ENCODE peak calls at places on chromosomes 13 and 19, in six cellular contexts. One of them, this sample, is unnamed. For H3K36me3 and H3K9me3, the result is how much of the 10 kb centered on the place peaks cover.

GRCh38 chr19:4633140-4633967 is 6.0 kb upstream of the TNFAIP8L1 start:
- DNase-seq in effector memory CD4-positive, alpha-beta T cell: no peak
- DNase-seq in GM23248: peak
- DNase-seq in fibroblast of lung: peak
- DNase-seq in IMR-90: peak
- DNase-seq in uterus: no peak
- DNase-seq in this sample: peak

GRCh38 chr13:109945206-109945960 is 159.0 kb upstream of the IRS2 start:
- DNase-seq in effector memory CD4-positive, alpha-beta T cell: no peak
- DNase-seq in GM23248: peak
- DNase-seq in fibroblast of lung: peak
- DNase-seq in IMR-90: peak
- DNase-seq in uterus: no peak
- DNase-seq in this sample: peak

GRCh38 chr19:23071087-23071511 is 45.7 kb upstream of the ZNF730 start:
- DNase-seq in effector memory CD4-positive, alpha-beta T cell: no peak
- DNase-seq in GM23248: peak
- DNase-seq in fibroblast of lung: peak
- DNase-seq in IMR-90: peak
- DNase-seq in uterus: no peak
- DNase-seq in this sample: peak

GRCh38 chr19:51246153-51246552 is 4.7 kb upstream of the SIGLECL1 start:
- DNase-seq in effector memory CD4-positive, alpha-beta T cell: no peak
- DNase-seq in GM23248: no peak
- DNase-seq in fibroblast of lung: no peak
- DNase-seq in IMR-90: peak
- DNase-seq in uterus: no peak
- DNase-seq in this sample: no peak

GRCh38 chr19:18013621-18014111 is 5.7 kb downstream of the ARRDC2 start:
- DNase-seq in effector memory CD4-positive, alpha-beta T cell: no peak
- DNase-seq in GM23248: no peak
- DNase-seq in fibroblast of lung: no peak
- DNase-seq in IMR-90: no peak
- DNase-seq in uterus: no peak
- DNase-seq in this sample: no peak

GRCh38 chr13:67964091-67964490 is 734.0 kb upstream of the PCDH9 start:
- DNase-seq in effector memory CD4-positive, alpha-beta T cell: no peak
- DNase-seq in GM23248: no peak
- DNase-seq in fibroblast of lung: no peak
- DNase-seq in IMR-90: no peak
- DNase-seq in uterus: no peak
- DNase-seq in this sample: no peak

GRCh38 chr19:6459356-6460098 is at the start of gene SLC25A23:
- DNase-seq in effector memory CD4-positive, alpha-beta T cell: peak
- DNase-seq in GM23248: peak
- DNase-seq in fibroblast of lung: peak
- DNase-seq in IMR-90: peak
- DNase-seq in uterus: peak
- DNase-seq in this sample: peak

GRCh38 chr13:38265135-38265497 is 84.5 kb upstream of the UFM1 start:
- DNase-seq in effector memory CD4-positive, alpha-beta T cell: no peak
- DNase-seq in GM23248: no peak
- DNase-seq in fibroblast of lung: no peak
- DNase-seq in IMR-90: no peak
- DNase-seq in uterus: no peak
- DNase-seq in this sample: no peak

GRCh38 chr13:36192166-36192565 is 22.2 kb downstream of the SOHLH2 start:
- DNase-seq in effector memory CD4-positive, alpha-beta T cell: no peak
- DNase-seq in GM23248: peak
- DNase-seq in fibroblast of lung: no peak
- DNase-seq in IMR-90: no peak
- DNase-seq in uterus: no peak
- DNase-seq in this sample: no peak

GRCh38 chr13:98954313-98954712 is 23.6 kb downstream of the DOCK9 start:
- DNase-seq in effector memory CD4-positive, alpha-beta T cell: no peak
- DNase-seq in GM23248: no peak
- DNase-seq in fibroblast of lung: no peak
- DNase-seq in IMR-90: no peak
- DNase-seq in uterus: no peak
- DNase-seq in this sample: no peak

GRCh38 chr13:48138270-48138669 is 43.4 kb upstream of the MED4 start:
- DNase-seq in effector memory CD4-positive, alpha-beta T cell: no peak
- DNase-seq in GM23248: no peak
- DNase-seq in fibroblast of lung: no peak
- DNase-seq in IMR-90: no peak
- DNase-seq in uterus: no peak
- DNase-seq in this sample: no peak

GRCh38 chr19:2602391-2603181 is 99.9 kb downstream of the GNG7 start:
- DNase-seq in effector memory CD4-positive, alpha-beta T cell: no peak
- DNase-seq in GM23248: peak
- DNase-seq in fibroblast of lung: peak
- DNase-seq in IMR-90: peak
- DNase-seq in uterus: peak
- DNase-seq in this sample: peak

GRCh38 chr19:3123956-3124355 is 11.9 kb upstream of the GNA15 start:
- DNase-seq in effector memory CD4-positive, alpha-beta T cell: no peak
- DNase-seq in GM23248: no peak
- DNase-seq in fibroblast of lung: no peak
- DNase-seq in IMR-90: no peak
- DNase-seq in uterus: no peak
- DNase-seq in this sample: no peak

GRCh38 chr19:46493236-46494114 is 2.2 kb downstream of the PNMA8B start:
- DNase-seq in effector memory CD4-positive, alpha-beta T cell: no peak
- DNase-seq in GM23248: peak
- DNase-seq in fibroblast of lung: no peak
- DNase-seq in IMR-90: no peak
- DNase-seq in uterus: no peak
- DNase-seq in this sample: no peak

GRCh38 chr13:22169473-22169872 is 498.6 kb downstream of the FGF9 start:
- DNase-seq in effector memory CD4-positive, alpha-beta T cell: no peak
- DNase-seq in GM23248: no peak
- DNase-seq in fibroblast of lung: no peak
- DNase-seq in IMR-90: no peak
- DNase-seq in uterus: no peak
- DNase-seq in this sample: no peak

GRCh38 chr19:31334101-31334848 is 15.0 kb downstream of the TSHZ3 start:
- DNase-seq in effector memory CD4-positive, alpha-beta T cell: no peak
- DNase-seq in GM23248: peak
- DNase-seq in fibroblast of lung: no peak
- DNase-seq in IMR-90: peak
- DNase-seq in uterus: peak
- DNase-seq in this sample: no peak

GRCh38 chr13:45713106-45713690 is 11.1 kb downstream of the CBY2 start:
- DNase-seq in effector memory CD4-positive, alpha-beta T cell: no peak
- DNase-seq in GM23248: no peak
- DNase-seq in fibroblast of lung: no peak
- DNase-seq in IMR-90: no peak
- DNase-seq in uterus: no peak
- DNase-seq in this sample: no peak

DNA sequence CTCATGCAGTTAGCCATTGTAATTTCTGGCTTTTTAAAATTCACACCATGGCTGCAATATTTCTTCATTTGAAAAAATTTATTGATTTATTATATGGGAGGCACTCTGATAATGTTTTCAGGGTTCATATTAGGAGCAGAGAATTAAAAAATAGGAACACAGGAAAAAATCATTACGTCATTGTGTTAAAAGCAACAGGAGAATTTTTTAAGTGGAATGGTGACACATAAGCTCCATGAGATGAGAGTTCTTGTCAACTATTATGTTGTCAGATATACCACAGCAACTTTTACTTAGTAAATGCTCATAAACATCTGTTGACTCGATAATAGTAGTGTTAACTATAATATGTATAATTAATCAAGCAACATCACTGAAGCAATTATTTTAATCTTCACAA is 400.1 kb downstream of the TDRD3 start:
- DNase-seq in effector memory CD4-positive, alpha-beta T cell: no peak
- DNase-seq in GM23248: no peak
- DNase-seq in fibroblast of lung: no peak
- DNase-seq in IMR-90: no peak
- DNase-seq in uterus: no peak
- DNase-seq in this sample: no peak
- H3K4me3 ChIP-seq in effector memory CD4-positive, alpha-beta T cell: no peak
- H3K4me3 ChIP-seq in GM23248: no peak
- H3K4me3 ChIP-seq in fibroblast of lung: no peak
- H3K4me3 ChIP-seq in IMR-90: no peak
- H3K4me3 ChIP-seq in uterus: no peak
- H3K4me3 ChIP-seq in this sample: no peak

GRCh38 chr19:40013991-40014390 is 17.1 kb downstream of the ZNF546 start:
- DNase-seq in effector memory CD4-positive, alpha-beta T cell: no peak
- DNase-seq in GM23248: no peak
- DNase-seq in fibroblast of lung: no peak
- DNase-seq in IMR-90: no peak
- DNase-seq in uterus: no peak
- DNase-seq in this sample: no peak

GRCh38 chr19:40005670-40006272 is 8.9 kb downstream of the ZNF546 start:
- DNase-seq in effector memory CD4-positive, alpha-beta T cell: no peak
- DNase-seq in GM23248: no peak
- DNase-seq in fibroblast of lung: no peak
- DNase-seq in IMR-90: no peak
- DNase-seq in uterus: no peak
- DNase-seq in this sample: no peak

GRCh38 chr19:40006273-40006691 is 9.4 kb downstream of the ZNF546 start:
- DNase-seq in effector memory CD4-positive, alpha-beta T cell: no peak
- DNase-seq in GM23248: peak
- DNase-seq in fibroblast of lung: peak
- DNase-seq in IMR-90: peak
- DNase-seq in uterus: no peak
- DNase-seq in this sample: peak

DNA sequence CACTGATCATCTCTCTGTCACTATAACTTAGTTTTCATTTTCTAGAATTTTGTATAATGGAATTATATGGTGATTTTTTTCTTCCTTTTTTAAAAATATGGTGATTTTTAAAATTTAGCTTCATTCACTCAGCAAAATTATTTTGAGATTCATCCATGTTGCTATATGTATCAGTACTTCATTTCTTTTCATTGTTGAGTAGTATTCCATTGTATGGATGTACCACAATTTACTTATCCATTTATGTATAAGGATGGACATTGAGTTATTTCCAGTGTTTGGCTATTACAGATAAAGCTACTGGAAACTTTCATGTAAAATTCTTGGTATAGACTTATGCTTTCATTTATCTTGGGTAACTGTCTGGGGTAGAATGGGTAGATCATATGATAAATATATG is 12.8 kb downstream of the ZNF546 start:
- DNase-seq in effector memory CD4-positive, alpha-beta T cell: no peak
- DNase-seq in GM23248: no peak
- DNase-seq in fibroblast of lung: no peak
- DNase-seq in IMR-90: no peak
- DNase-seq in uterus: no peak
- DNase-seq in this sample: no peak
- H3K36me3 ChIP-seq in effector memory CD4-positive, alpha-beta T cell: under half
- H3K36me3 ChIP-seq in GM23248: under half
- H3K36me3 ChIP-seq in fibroblast of lung: under half
- H3K36me3 ChIP-seq in IMR-90: under half
- H3K36me3 ChIP-seq in uterus: under half
- H3K36me3 ChIP-seq in this sample: half or more

GRCh38 chr19:11978492-11979100 is 13.8 kb downstream of the ZNF763 start:
- DNase-seq in effector memory CD4-positive, alpha-beta T cell: no peak
- DNase-seq in GM23248: no peak
- DNase-seq in fibroblast of lung: no peak
- DNase-seq in IMR-90: no peak
- DNase-seq in uterus: no peak
- DNase-seq in this sample: no peak

GRCh38 chr19:11982526-11982925 is 17.7 kb downstream of the ZNF763 start:
- DNase-seq in effector memory CD4-positive, alpha-beta T cell: no peak
- DNase-seq in GM23248: peak
- DNase-seq in fibroblast of lung: no peak
- DNase-seq in IMR-90: no peak
- DNase-seq in uterus: no peak
- DNase-seq in this sample: peak

GRCh38 chr19:11984986-11985385 is 20.1 kb downstream of the ZNF763 start:
- DNase-seq in effector memory CD4-positive, alpha-beta T cell: no peak
- DNase-seq in GM23248: no peak
- DNase-seq in fibroblast of lung: no peak
- DNase-seq in IMR-90: no peak
- DNase-seq in uterus: no peak
- DNase-seq in this sample: no peak

DNA sequence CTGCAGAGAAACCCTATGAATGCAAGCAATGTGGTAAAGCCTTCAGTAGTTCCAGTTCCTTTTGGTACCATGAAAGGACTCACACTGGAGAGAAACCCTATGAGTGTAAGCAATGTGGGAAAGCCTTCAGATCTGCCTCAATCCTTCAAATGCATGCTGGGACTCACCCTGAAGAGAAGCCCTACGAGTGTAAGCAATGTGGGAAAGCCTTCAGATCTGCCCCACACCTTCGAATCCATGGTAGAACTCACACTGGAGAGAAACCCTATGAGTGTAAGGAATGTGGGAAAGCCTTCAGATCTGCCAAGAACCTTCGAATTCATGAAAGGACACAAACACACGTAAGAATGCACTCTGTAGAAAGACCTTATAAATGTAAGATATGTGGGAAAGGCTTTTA is 14.7 kb downstream of the ZNF763 start:
- DNase-seq in effector memory CD4-positive, alpha-beta T cell: no peak
- DNase-seq in GM23248: no peak
- DNase-seq in fibroblast of lung: no peak
- DNase-seq in IMR-90: no peak
- DNase-seq in uterus: no peak
- DNase-seq in this sample: no peak
- H3K9me3 ChIP-seq in effector memory CD4-positive, alpha-beta T cell: under half
- H3K9me3 ChIP-seq in GM23248: under half
- H3K9me3 ChIP-seq in fibroblast of lung: under half
- H3K9me3 ChIP-seq in IMR-90: half or more
- H3K9me3 ChIP-seq in uterus: half or more
- H3K9me3 ChIP-seq in this sample: half or more

GRCh38 chr19:1383014-1383310 is 745 bp upstream of the NDUFS7 start:
- DNase-seq in effector memory CD4-positive, alpha-beta T cell: no peak
- DNase-seq in GM23248: no peak
- DNase-seq in fibroblast of lung: no peak
- DNase-seq in IMR-90: no peak
- DNase-seq in uterus: no peak
- DNase-seq in this sample: no peak
- H3K4me3 ChIP-seq in effector memory CD4-positive, alpha-beta T cell: peak
- H3K4me3 ChIP-seq in GM23248: no peak
- H3K4me3 ChIP-seq in fibroblast of lung: no peak
- H3K4me3 ChIP-seq in IMR-90: no peak
- H3K4me3 ChIP-seq in uterus: no peak
- H3K4me3 ChIP-seq in this sample: no peak

This sample was measured in MG63.